ENCODE peak calls at places on chromosomes 6 and 20, in five cellular contexts. X, T, R, Q and U are unnamed samples.

GRCh38 chr20:51319522-51319921 is 223.0 kb downstream of the NFATC2 start:
- DNase-seq in X (no peak), T (no peak), R (no peak), Q (no peak), U (no peak)

GRCh38 chr20:40081653-40082052 is 607.4 kb downstream of the MAFB start:
- DNase-seq in X (no peak), T (no peak), R (no peak), Q (no peak), U (no peak)

GRCh38 chr20:841568-842546 is 8.3 kb downstream of the FAM110A start:
- DNase-seq in X (no peak), T (no peak), R (no peak), Q (no peak), U (no peak)

GRCh38 chr6:34389034-34389433 is 3.4 kb downstream of the NUDT3 start:
- DNase-seq in X (no peak), T (no peak), R (no peak), Q (no peak), U (peak)

GRCh38 chr6:169896826-169897456 is 145.5 kb downstream of the ERMARD start:
- DNase-seq in X (no peak), T (no peak), R (no peak), Q (no peak), U (no peak)

GRCh38 chr20:57806975-57807374 is 97.2 kb upstream of the PMEPA1 start:
- DNase-seq in X (no peak), T (no peak), R (no peak), Q (no peak), U (no peak)

GRCh38 chr6:4607793-4608192 is 168.4 kb upstream of the CDYL start:
- DNase-seq in X (no peak), T (no peak), R (no peak), Q (no peak), U (no peak)

GRCh38 chr6:104095661-104096416 is 763.9 kb downstream of the HACE1 start:
- DNase-seq in X (no peak), T (no peak), R (no peak), Q (no peak), U (no peak)

GRCh38 chr6:167469655-167470054 is 144.8 kb downstream of the TTLL2 start:
- DNase-seq in X (peak), T (no peak), R (no peak), Q (no peak), U (no peak)

GRCh38 chr20:50271201-50271600 is 80.6 kb downstream of the CEBPB start:
- DNase-seq in X (no peak), T (no peak), R (no peak), Q (no peak), U (no peak)

GRCh38 chr6:42294759-42295158 is 77.1 kb upstream of the MRPS10 start:
- DNase-seq in X (no peak), T (peak), R (no peak), Q (no peak), U (no peak)

GRCh38 chr20:62590301-62591121 is 51.8 kb upstream of the SLCO4A1 start:
- DNase-seq in X (no peak), T (peak), R (no peak), Q (no peak), U (no peak)

GRCh38 chr6:484086-484728 is 92.7 kb downstream of the IRF4 start:
- DNase-seq in X (no peak), T (peak), R (peak), Q (no peak), U (no peak)

GRCh38 chr6:125918681-125919566 is 37.6 kb upstream of the HINT3 start:
- DNase-seq in X (no peak), T (peak), R (peak), Q (peak), U (peak)

GRCh38 chr6:151376440-151376839 is 14.9 kb downstream of the ZBTB2 start:
- DNase-seq in X (no peak), T (no peak), R (peak), Q (no peak), U (no peak)

GRCh38 chr20:50992733-50993457 is 30.0 kb downstream of the KCNG1 start:
- DNase-seq in X (peak), T (peak), R (peak), Q (peak), U (peak)

GRCh38 chr6:152295346-152295745 is 341.8 kb downstream of the SYNE1 start:
- DNase-seq in X (no peak), T (peak), R (no peak), Q (no peak), U (no peak)

GRCh38 chr6:162613310-162613709 is 114.3 kb downstream of the PRKN start:
- DNase-seq in X (no peak), T (no peak), R (no peak), Q (no peak), U (no peak)

GRCh38 chr6:83430606-83431544 is at the start of gene ME1:
- DNase-seq in X (peak), T (peak), R (peak), Q (no peak), U (peak)

GRCh38 chr20:48676795-48677447 is 150.9 kb downstream of the PREX1 start:
- DNase-seq in X (no peak), T (no peak), R (no peak), Q (no peak), U (no peak)

GRCh38 chr6:87277123-87277522 is 45.3 kb upstream of the SMIM8 start:
- DNase-seq in X (no peak), T (no peak), R (no peak), Q (no peak), U (no peak)

GRCh38 chr20:64268180-64268579 is 12.6 kb downstream of the PCMTD2 start:
- DNase-seq in X (no peak), T (no peak), R (no peak), Q (no peak), U (no peak)

GRCh38 chr6:50185006-50185405 is 135.3 kb upstream of the DEFB112 start:
- DNase-seq in X (peak), T (no peak), R (no peak), Q (no peak), U (no peak)

GRCh38 chr6:138487122-138487604 is 12.1 kb downstream of the NHSL1 start:
- DNase-seq in X (no peak), T (no peak), R (no peak), Q (no peak), U (no peak)

GRCh38 chr6:137112067-137112355 is 61.4 kb downstream of the IL22RA2 start:
- DNase-seq in X (no peak), T (peak), R (no peak), Q (no peak), U (no peak)

GRCh38 chr6:26031151-26031594 is 56.1 kb upstream of the HFE start:
- DNase-seq in X (no peak), T (no peak), R (peak), Q (no peak), U (no peak)